ENCODE peak calls at places on chromosomes 1 and 21, in five cellular contexts. One of them, this sample, is unnamed. For H3K4me1, the result is how much of the 10 kb centered on the place peaks cover.

GRCh38 chr1:226711976-226712778 is 26.9 kb downstream of the ITPKB start:
- DNase-seq in cardiac muscle cell: no peak
- DNase-seq in uterus: no peak
- DNase-seq in upper lobe of right lung: no peak
- DNase-seq in CD8-positive, alpha-beta memory T cell: peak
- DNase-seq in this sample: no peak

GRCh38 chr1:9731051-9731537 is 79.6 kb downstream of the PIK3CD start:
- DNase-seq in cardiac muscle cell: no peak
- DNase-seq in uterus: no peak
- DNase-seq in upper lobe of right lung: no peak
- DNase-seq in CD8-positive, alpha-beta memory T cell: no peak
- DNase-seq in this sample: no peak

GRCh38 chr1:173405758-173406344 is 71.3 kb upstream of the PRDX6 start:
- DNase-seq in cardiac muscle cell: peak
- DNase-seq in uterus: no peak
- DNase-seq in upper lobe of right lung: no peak
- DNase-seq in CD8-positive, alpha-beta memory T cell: no peak
- DNase-seq in this sample: no peak

GRCh38 chr1:86757272-86757984 is 53.1 kb downstream of the SH3GLB1 start:
- DNase-seq in cardiac muscle cell: peak
- DNase-seq in uterus: peak
- DNase-seq in upper lobe of right lung: peak
- DNase-seq in CD8-positive, alpha-beta memory T cell: no peak
- DNase-seq in this sample: no peak

GRCh38 chr1:211828584-211829342 is 1.8 kb downstream of the LPGAT1 start:
- DNase-seq in cardiac muscle cell: no peak
- DNase-seq in uterus: no peak
- DNase-seq in upper lobe of right lung: no peak
- DNase-seq in CD8-positive, alpha-beta memory T cell: no peak
- DNase-seq in this sample: no peak

GRCh38 chr1:61641578-61642336 is 83.2 kb downstream of the TM2D1 start:
- DNase-seq in cardiac muscle cell: peak
- DNase-seq in uterus: peak
- DNase-seq in upper lobe of right lung: peak
- DNase-seq in CD8-positive, alpha-beta memory T cell: peak
- DNase-seq in this sample: peak

GRCh38 chr1:41802532-41803501 is 115.9 kb downstream of the HIVEP3 start:
- DNase-seq in cardiac muscle cell: no peak
- DNase-seq in uterus: peak
- DNase-seq in upper lobe of right lung: peak
- DNase-seq in CD8-positive, alpha-beta memory T cell: peak
- DNase-seq in this sample: no peak

GRCh38 chr21:27110956-27111355 is 144.1 kb upstream of the ADAMTS5 start:
- DNase-seq in cardiac muscle cell: no peak
- DNase-seq in uterus: no peak
- DNase-seq in upper lobe of right lung: no peak
- DNase-seq in CD8-positive, alpha-beta memory T cell: no peak
- DNase-seq in this sample: no peak

GRCh38 chr1:41954533-41954944 is 35.8 kb upstream of the HIVEP3 start:
- DNase-seq in cardiac muscle cell: peak
- DNase-seq in uterus: no peak
- DNase-seq in upper lobe of right lung: no peak
- DNase-seq in CD8-positive, alpha-beta memory T cell: no peak
- DNase-seq in this sample: peak

GRCh38 chr1:214432247-214432646 is 119.2 kb downstream of the PTPN14 start:
- DNase-seq in cardiac muscle cell: no peak
- DNase-seq in uterus: no peak
- DNase-seq in upper lobe of right lung: no peak
- DNase-seq in CD8-positive, alpha-beta memory T cell: no peak
- DNase-seq in this sample: no peak

GRCh38 chr1:222165625-222166024 is 382.3 kb downstream of the HHIPL2 start:
- DNase-seq in cardiac muscle cell: no peak
- DNase-seq in uterus: no peak
- DNase-seq in upper lobe of right lung: no peak
- DNase-seq in CD8-positive, alpha-beta memory T cell: no peak
- DNase-seq in this sample: no peak

GRCh38 chr1:215201301-215201700 is 118.8 kb downstream of the KCNK2 start:
- DNase-seq in cardiac muscle cell: no peak
- DNase-seq in uterus: no peak
- DNase-seq in upper lobe of right lung: no peak
- DNase-seq in CD8-positive, alpha-beta memory T cell: no peak
- DNase-seq in this sample: no peak

GRCh38 chr1:161047436-161048420 is 2.0 kb upstream of the USF1 start:
- DNase-seq in cardiac muscle cell: no peak
- DNase-seq in uterus: no peak
- DNase-seq in upper lobe of right lung: peak
- DNase-seq in CD8-positive, alpha-beta memory T cell: no peak
- DNase-seq in this sample: no peak

GRCh38 chr1:19400189-19400588 is 85.2 kb downstream of the CAPZB start:
- DNase-seq in cardiac muscle cell: no peak
- DNase-seq in uterus: no peak
- DNase-seq in upper lobe of right lung: no peak
- DNase-seq in CD8-positive, alpha-beta memory T cell: no peak
- DNase-seq in this sample: no peak

GRCh38 chr1:54984126-54984842 is 3.9 kb downstream of the TMEM61 start:
- DNase-seq in cardiac muscle cell: no peak
- DNase-seq in uterus: peak
- DNase-seq in upper lobe of right lung: peak
- DNase-seq in CD8-positive, alpha-beta memory T cell: no peak
- DNase-seq in this sample: no peak

GRCh38 chr1:43836267-43836951 is 97.2 kb upstream of the ARTN start:
- DNase-seq in cardiac muscle cell: peak
- DNase-seq in uterus: peak
- DNase-seq in upper lobe of right lung: peak
- DNase-seq in CD8-positive, alpha-beta memory T cell: peak
- DNase-seq in this sample: no peak

GRCh38 chr1:5889901-5890300 is 102.3 kb downstream of the NPHP4 start:
- DNase-seq in cardiac muscle cell: peak
- DNase-seq in uterus: no peak
- DNase-seq in upper lobe of right lung: no peak
- DNase-seq in CD8-positive, alpha-beta memory T cell: no peak
- DNase-seq in this sample: no peak

GRCh38 chr1:170857955-170858354 is 77.4 kb upstream of the MROH9 start:
- DNase-seq in cardiac muscle cell: no peak
- DNase-seq in uterus: no peak
- DNase-seq in upper lobe of right lung: no peak
- DNase-seq in CD8-positive, alpha-beta memory T cell: no peak
- DNase-seq in this sample: no peak

GRCh38 chr1:21946836-21947587 is 9.9 kb upstream of the HSPG2 start:
- DNase-seq in cardiac muscle cell: no peak
- DNase-seq in uterus: no peak
- DNase-seq in upper lobe of right lung: no peak
- DNase-seq in CD8-positive, alpha-beta memory T cell: no peak
- DNase-seq in this sample: peak

GRCh38 chr1:177820213-177820612 is 149.6 kb downstream of the SEC16B start:
- DNase-seq in cardiac muscle cell: no peak
- DNase-seq in uterus: no peak
- DNase-seq in upper lobe of right lung: no peak
- DNase-seq in CD8-positive, alpha-beta memory T cell: no peak
- DNase-seq in this sample: no peak

GRCh38 chr1:246544001-246544400 is 22.1 kb downstream of the TFB2M start:
- DNase-seq in cardiac muscle cell: no peak
- DNase-seq in uterus: no peak
- DNase-seq in upper lobe of right lung: no peak
- DNase-seq in CD8-positive, alpha-beta memory T cell: no peak
- DNase-seq in this sample: no peak

GRCh38 chr21:17818158-17819113 is 720 bp downstream of the C21orf91 start:
- DNase-seq in cardiac muscle cell: peak
- DNase-seq in uterus: peak
- DNase-seq in upper lobe of right lung: peak
- DNase-seq in CD8-positive, alpha-beta memory T cell: peak
- DNase-seq in this sample: peak

GRCh38 chr1:200681231-200681630 is 11.5 kb upstream of the DDX59 start:
- DNase-seq in cardiac muscle cell: no peak
- DNase-seq in uterus: no peak
- DNase-seq in upper lobe of right lung: no peak
- DNase-seq in CD8-positive, alpha-beta memory T cell: no peak
- DNase-seq in this sample: no peak

GRCh38 chr1:37931148-37931492 is 15.7 kb downstream of the INPP5B start:
- DNase-seq in cardiac muscle cell: no peak
- DNase-seq in uterus: peak
- DNase-seq in upper lobe of right lung: no peak
- DNase-seq in CD8-positive, alpha-beta memory T cell: no peak
- DNase-seq in this sample: no peak

GRCh38 chr1:221708076-221708571 is 33.8 kb downstream of the DUSP10 start:
- DNase-seq in cardiac muscle cell: peak
- DNase-seq in uterus: no peak
- DNase-seq in upper lobe of right lung: no peak
- DNase-seq in CD8-positive, alpha-beta memory T cell: peak
- DNase-seq in this sample: no peak

GRCh38 chr21:18228060-18228739 is 16.4 kb upstream of the CHODL start:
- DNase-seq in cardiac muscle cell: no peak
- DNase-seq in uterus: no peak
- DNase-seq in upper lobe of right lung: no peak
- DNase-seq in CD8-positive, alpha-beta memory T cell: no peak
- DNase-seq in this sample: no peak

GRCh38 chr1:9278114-9278513 is 14.6 kb upstream of the SPSB1 start:
- DNase-seq in cardiac muscle cell: peak
- DNase-seq in uterus: no peak
- DNase-seq in upper lobe of right lung: no peak
- DNase-seq in CD8-positive, alpha-beta memory T cell: no peak
- DNase-seq in this sample: no peak

GRCh38 chr1:24252185-24252584 is 65.1 kb upstream of the IFNLR1 start:
- DNase-seq in cardiac muscle cell: no peak
- DNase-seq in uterus: no peak
- DNase-seq in upper lobe of right lung: no peak
- DNase-seq in CD8-positive, alpha-beta memory T cell: no peak
- DNase-seq in this sample: no peak
- H3K27ac ChIP-seq in cardiac muscle cell: no peak
- H3K27ac ChIP-seq in uterus: no peak
- H3K27ac ChIP-seq in upper lobe of right lung: no peak
- H3K27ac ChIP-seq in CD8-positive, alpha-beta memory T cell: no peak
- H3K27ac ChIP-seq in this sample: no peak

GRCh38 chr1:180922637-180923023 is 9.9 kb downstream of the KIAA1614 start:
- DNase-seq in cardiac muscle cell: no peak
- DNase-seq in uterus: no peak
- DNase-seq in upper lobe of right lung: no peak
- DNase-seq in CD8-positive, alpha-beta memory T cell: no peak
- DNase-seq in this sample: peak

GRCh38 chr1:180921891-180922636 is 9.4 kb downstream of the KIAA1614 start:
- DNase-seq in cardiac muscle cell: no peak
- DNase-seq in uterus: no peak
- DNase-seq in upper lobe of right lung: no peak
- DNase-seq in CD8-positive, alpha-beta memory T cell: no peak
- DNase-seq in this sample: no peak

GRCh38 chr1:180924939-180925338 is 12.2 kb downstream of the KIAA1614 start:
- DNase-seq in cardiac muscle cell: no peak
- DNase-seq in uterus: no peak
- DNase-seq in upper lobe of right lung: no peak
- DNase-seq in CD8-positive, alpha-beta memory T cell: no peak
- DNase-seq in this sample: no peak

GRCh38 chr1:180923887-180924286 is 11.2 kb downstream of the KIAA1614 start:
- DNase-seq in cardiac muscle cell: no peak
- DNase-seq in uterus: no peak
- DNase-seq in upper lobe of right lung: no peak
- DNase-seq in CD8-positive, alpha-beta memory T cell: no peak
- DNase-seq in this sample: no peak

GRCh38 chr1:180923024-180923841 is 10.5 kb downstream of the KIAA1614 start:
- DNase-seq in cardiac muscle cell: peak
- DNase-seq in uterus: no peak
- DNase-seq in upper lobe of right lung: no peak
- DNase-seq in CD8-positive, alpha-beta memory T cell: no peak
- DNase-seq in this sample: peak
- H3K4me1 ChIP-seq in cardiac muscle cell: under half
- H3K4me1 ChIP-seq in uterus: under half
- H3K4me1 ChIP-seq in upper lobe of right lung: under half
- H3K4me1 ChIP-seq in CD8-positive, alpha-beta memory T cell: under half
- H3K4me1 ChIP-seq in this sample: under half

DNA sequence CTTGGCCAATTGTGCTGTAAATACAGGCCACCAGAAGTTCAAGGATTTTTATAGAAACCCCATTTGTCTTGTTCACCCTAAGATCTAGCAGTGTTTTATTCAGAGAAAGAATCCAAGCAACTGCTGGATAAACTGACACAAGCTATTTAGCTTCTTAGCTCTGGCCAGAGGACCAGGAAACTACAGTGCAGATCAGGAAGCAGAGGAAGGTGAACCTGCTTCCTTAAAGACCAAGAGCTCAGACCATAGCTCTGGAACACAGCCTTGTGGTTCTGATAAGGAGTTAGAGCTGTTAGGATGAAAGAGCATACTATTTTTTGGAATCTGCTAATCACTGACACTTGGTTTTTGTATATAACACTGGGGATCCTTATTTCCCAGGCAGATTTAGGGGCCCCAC is 5.2 kb upstream of the CCDC17 start:
- DNase-seq in cardiac muscle cell: no peak
- DNase-seq in uterus: no peak
- DNase-seq in upper lobe of right lung: no peak
- DNase-seq in CD8-positive, alpha-beta memory T cell: no peak
- DNase-seq in this sample: no peak
- H3K27ac ChIP-seq in cardiac muscle cell: no peak
- H3K27ac ChIP-seq in uterus: peak
- H3K27ac ChIP-seq in upper lobe of right lung: no peak
- H3K27ac ChIP-seq in CD8-positive, alpha-beta memory T cell: no peak
- H3K27ac ChIP-seq in this sample: no peak

DNA sequence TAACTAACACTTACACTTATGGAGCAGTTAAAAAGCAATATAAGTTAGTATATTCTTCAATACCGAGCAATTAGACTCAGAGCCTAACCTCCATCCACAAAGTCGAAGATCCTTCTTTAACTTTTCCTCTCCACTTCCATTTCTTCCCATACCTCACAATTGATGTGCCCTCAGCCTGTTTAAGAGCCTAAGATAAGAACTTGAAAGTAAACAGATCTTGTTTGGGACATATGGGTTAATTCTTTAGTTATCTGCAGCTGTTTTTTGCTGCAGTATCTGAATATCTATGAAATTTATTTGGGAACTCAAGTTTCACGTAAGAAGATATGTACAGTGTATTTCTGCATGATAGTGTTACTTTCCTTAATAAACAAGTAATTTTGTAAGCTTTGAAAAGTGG is 51.5 kb downstream of the MIGA1 start:
- DNase-seq in cardiac muscle cell: no peak
- DNase-seq in uterus: no peak
- DNase-seq in upper lobe of right lung: no peak
- DNase-seq in CD8-positive, alpha-beta memory T cell: no peak
- DNase-seq in this sample: no peak
- H3K4me1 ChIP-seq in cardiac muscle cell: half or more
- H3K4me1 ChIP-seq in uterus: under half
- H3K4me1 ChIP-seq in upper lobe of right lung: under half
- H3K4me1 ChIP-seq in CD8-positive, alpha-beta memory T cell: under half
- H3K4me1 ChIP-seq in this sample: under half

This sample was measured in endodermal cell.